ENCODE peak calls at places on chromosomes 3 and 15, in four cellular contexts. L, K, V and Z are unnamed samples.

GRCh38 chr3:151766454-151766853 is 32.7 kb downstream of the AADACL2 start:
- DNase-seq in L (no peak), K (no peak), V (no peak), Z (no peak)

GRCh38 chr3:12405432-12406272 is 78.6 kb upstream of the TSEN2 start:
- DNase-seq in L (peak; percentile 72), K (no peak), V (peak; percentile 99), Z (no peak)

GRCh38 chr15:35078221-35078915 is 6.7 kb downstream of the NANOGP8 start:
- DNase-seq in L (peak; percentile 70), K (peak; percentile 42), V (peak; percentile 44), Z (peak; percentile 50)

GRCh38 chr3:82416828-82417227 is 655.4 kb upstream of the GBE1 start:
- DNase-seq in L (no peak), K (no peak), V (no peak), Z (no peak)

GRCh38 chr3:88810455-88810854 is 297.0 kb upstream of the EPHA3 start:
- DNase-seq in L (no peak), K (no peak), V (no peak), Z (no peak)

GRCh38 chr15:45442497-45443135 is 64.3 kb upstream of the GATM start:
- DNase-seq in L (no peak), K (no peak), V (no peak), Z (no peak)

GRCh38 chr3:110821586-110821985 is 250.0 kb upstream of the NECTIN3 start:
- DNase-seq in L (no peak), K (no peak), V (no peak), Z (no peak)

GRCh38 chr3:65326574-65326973 is 638.8 kb upstream of the ADAMTS9 start:
- DNase-seq in L (no peak), K (no peak), V (peak; percentile 5), Z (no peak)

GRCh38 chr15:48581221-48581620 is 64.3 kb downstream of the FBN1 start:
- DNase-seq in L (no peak), K (no peak), V (no peak), Z (no peak)

GRCh38 chr3:177320765-177321247 is 123.5 kb upstream of the TBL1XR1 start:
- DNase-seq in L (no peak), K (no peak), V (no peak), Z (no peak)

GRCh38 chr3:16079519-16079918 is 95.0 kb upstream of the GALNT15 start:
- DNase-seq in L (no peak), K (no peak), V (no peak), Z (no peak)

GRCh38 chr15:91142097-91142744 is 42.2 kb downstream of the SV2B start:
- DNase-seq in L (peak; percentile 19), K (no peak), V (peak; percentile 6), Z (no peak)

GRCh38 chr3:43956945-43957344 is 266.2 kb downstream of the ABHD5 start:
- DNase-seq in L (no peak), K (no peak), V (no peak), Z (no peak)

GRCh38 chr15:60525640-60526039 is 46.7 kb upstream of the ICE2 start:
- DNase-seq in L (no peak), K (no peak), V (no peak), Z (no peak)
- TF ChIP-seq ELF4 in L (no peak), K (no peak), V (no peak), Z (no peak)

DNA sequence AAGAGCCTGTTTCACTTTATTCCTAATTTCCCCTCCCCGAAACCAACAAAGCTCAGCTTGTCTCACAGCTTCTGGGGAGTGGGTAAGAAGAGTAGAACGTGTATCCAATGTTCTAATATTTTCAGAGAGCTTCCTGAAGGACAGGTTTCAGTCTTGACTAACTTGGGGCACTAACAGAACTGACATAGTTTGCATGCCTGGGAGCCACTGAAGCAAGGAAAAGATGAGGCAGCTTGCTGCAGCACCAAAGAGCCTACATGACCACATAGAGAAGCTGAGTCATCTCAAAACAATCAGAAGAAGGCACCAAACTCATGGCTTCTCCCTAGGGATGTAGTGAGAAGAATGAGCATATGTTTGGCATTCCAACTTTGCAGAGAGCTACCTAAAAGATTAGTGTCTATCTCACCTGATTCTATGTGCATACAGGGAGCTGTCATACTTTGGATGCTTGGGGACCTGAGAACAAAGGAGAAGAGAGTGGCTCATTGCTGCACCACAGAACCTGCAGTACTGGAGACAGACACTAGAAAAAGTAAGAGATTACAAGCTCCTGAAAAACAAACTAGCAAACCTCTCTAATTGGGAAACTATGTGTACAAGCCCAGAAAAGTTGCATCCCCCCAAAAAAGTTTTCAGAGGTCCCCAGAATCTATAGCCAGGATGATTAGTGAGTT is 86.9 kb downstream of the DCLK3 start:
- DNase-seq in L (no peak), K (no peak), V (peak; percentile 6), Z (no peak)
- TF ChIP-seq ELF4 in L (no peak), K (no peak), V (no peak), Z (no peak)

GRCh38 chr3:156416846-156417581 is 137.9 kb downstream of the SSR3 start:
- DNase-seq in L (no peak), K (no peak), V (no peak), Z (no peak)

GRCh38 chr3:156409694-156410093 is 145.2 kb downstream of the SSR3 start:
- DNase-seq in L (no peak), K (no peak), V (no peak), Z (no peak)

GRCh38 chr3:156417733-156418132 is 137.2 kb downstream of the SSR3 start:
- DNase-seq in L (no peak), K (no peak), V (no peak), Z (no peak)

GRCh38 chr3:156412600-156412999 is 142.3 kb downstream of the SSR3 start:
- DNase-seq in L (no peak), K (no peak), V (no peak), Z (no peak)

DNA sequence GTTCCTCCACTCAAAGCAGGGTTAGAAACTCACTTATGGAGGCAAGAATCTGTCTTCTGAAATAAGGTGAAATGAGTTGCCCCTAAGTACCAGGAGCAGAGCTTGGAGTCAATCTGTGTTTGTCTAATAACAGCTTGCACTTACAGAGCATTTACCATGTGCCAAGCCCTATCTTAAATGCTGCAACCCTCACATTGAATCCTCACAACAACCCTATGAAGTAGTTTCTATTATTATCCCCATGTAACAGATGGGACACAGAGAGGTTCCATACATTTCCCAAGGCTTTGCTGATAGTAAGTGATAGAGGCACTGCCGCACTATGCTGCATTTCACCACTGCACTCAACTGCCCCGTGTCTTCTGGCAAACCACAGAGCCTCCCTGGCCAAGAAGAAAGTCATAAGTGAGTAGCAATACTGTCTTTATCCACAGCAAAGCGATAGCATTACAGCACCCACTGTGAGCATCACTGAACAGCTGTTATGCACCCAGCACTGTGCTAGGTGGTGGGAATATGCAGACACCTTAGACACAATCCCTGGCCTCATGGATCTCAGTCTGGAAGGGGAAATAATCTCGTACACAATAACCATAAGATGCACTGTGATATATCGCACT is 141.5 kb downstream of the SSR3 start:
- DNase-seq in L (no peak), K (no peak), V (no peak), Z (no peak)
- TF ChIP-seq ELF4 in L (no peak), K (no peak), V (no peak), Z (no peak)

GRCh38 chr15:61879219-61879618 is 181.0 kb downstream of the VPS13C start:
- DNase-seq in L (no peak), K (no peak), V (peak; percentile 40), Z (no peak)
- TF ChIP-seq ELF4 in L (no peak), K (no peak), V (no peak), Z (no peak)

DNA sequence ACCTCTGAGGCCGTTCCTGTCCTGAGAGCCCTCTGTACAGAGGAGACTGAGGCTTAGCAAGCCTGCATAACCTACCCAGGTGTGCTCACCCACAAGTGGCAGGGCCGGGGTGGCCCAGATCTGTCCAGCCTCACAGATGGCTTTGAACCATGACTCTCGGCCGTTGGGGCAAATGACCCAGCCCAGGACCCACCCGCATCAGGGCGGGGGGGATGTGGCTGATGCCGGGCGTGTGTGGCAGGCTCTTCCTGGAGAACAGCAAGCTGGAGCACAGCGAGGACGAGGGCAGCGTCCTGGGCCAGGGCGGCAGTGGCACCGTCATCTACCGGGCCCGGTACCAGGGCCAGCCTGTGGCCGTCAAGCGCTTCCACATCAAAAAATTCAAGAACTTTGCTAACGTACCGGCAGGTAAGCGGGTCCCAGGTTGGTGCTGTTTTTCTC is 133.5 kb downstream of the LRRK1 start:
- DNase-seq in L (no peak), K (no peak), V (no peak), Z (no peak)
- TF ChIP-seq ELF4 in L (no peak), K (no peak), V (no peak), Z (no peak)

GRCh38 chr3:14991148-14991742 is 43.9 kb downstream of the NR2C2 start:
- DNase-seq in L (no peak), K (no peak), V (no peak), Z (peak; percentile 30)
- TF ChIP-seq ELF4 in L (no peak), K (no peak), V (no peak), Z (no peak)

DNA sequence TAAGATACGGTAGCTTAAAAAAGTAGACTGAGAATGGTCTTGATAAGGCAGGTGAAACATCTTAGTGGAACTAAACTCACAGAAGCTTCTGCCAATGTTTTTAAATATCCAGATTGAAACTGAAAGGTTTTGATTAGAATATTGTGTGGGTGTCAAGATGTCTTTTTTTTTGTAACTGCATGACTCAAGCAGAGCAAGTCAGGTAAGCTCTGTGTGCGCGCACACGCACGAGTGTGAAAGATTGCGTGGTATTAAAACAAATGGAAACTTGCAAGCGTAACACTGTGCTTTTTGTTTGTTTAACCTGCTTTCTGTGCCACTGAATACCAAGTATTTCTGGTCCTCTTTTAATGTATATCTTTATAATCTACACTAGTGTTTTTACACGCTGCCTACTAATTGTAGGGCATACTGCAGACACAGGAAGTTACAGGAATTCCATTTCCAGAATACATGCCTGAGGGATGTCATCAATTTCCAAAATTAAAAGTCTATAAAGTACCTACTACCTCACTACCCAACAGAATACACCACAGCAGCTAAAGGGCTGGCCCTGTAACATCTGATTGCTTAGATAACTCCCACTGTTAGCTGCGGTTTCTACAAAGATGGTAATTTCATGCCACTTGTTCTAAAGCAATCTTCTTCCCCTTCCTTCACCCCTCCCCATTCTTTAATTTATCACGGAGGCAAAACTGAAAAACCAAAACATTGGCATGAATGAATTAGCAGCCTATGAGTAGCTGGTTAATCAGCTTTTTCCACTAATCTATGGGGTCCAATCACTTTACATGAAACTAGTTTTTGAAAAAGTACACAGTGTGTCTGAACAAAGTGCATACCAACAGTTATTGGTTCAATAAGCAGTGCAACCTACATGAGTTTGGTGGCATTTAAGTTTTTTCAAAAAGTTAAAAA is 472.7 kb downstream of the SHQ1 start:
- DNase-seq in L (no peak), K (no peak), V (no peak), Z (no peak)
- TF ChIP-seq ELF4 in L (no peak), K (no peak), V (no peak), Z (no peak)

GRCh38 chr15:71232411-71232810 is 117.1 kb downstream of the THSD4 start:
- DNase-seq in L (no peak), K (no peak), V (no peak), Z (no peak)
- TF ChIP-seq ELF4 in L (no peak), K (no peak), V (no peak), Z (no peak)

GRCh38 chr3:63450023-63450422 is 171.9 kb downstream of the SYNPR start:
- DNase-seq in L (no peak), K (no peak), V (no peak), Z (no peak)
- TF ChIP-seq ELF4 in L (no peak), K (no peak), V (no peak), Z (no peak)